ENCODE peak calls at places on chromosomes 16 and 17, in ten cellular contexts. One of them, this sample, is unnamed.

GRCh38 chr17:9290226-9290613 is 268.9 kb downstream of the NTN1 start:
- DNase-seq in cardiac muscle cell: no peak
- DNase-seq in astrocyte: no peak
- DNase-seq in AG10803: no peak
- DNase-seq in AG04449: no peak
- DNase-seq in mesothelial cell of epicardium: no peak
- DNase-seq in GM13977: no peak
- DNase-seq in fibroblast of the aortic adventitia: no peak
- DNase-seq in breast epithelium: no peak
- DNase-seq in GM12865: no peak
- DNase-seq in this sample: no peak

GRCh38 chr17:29291163-29291752 is 2.7 kb downstream of the NUFIP2 start:
- DNase-seq in breast epithelium: no peak
- DNase-seq in mesothelial cell of epicardium: no peak
- DNase-seq in fibroblast of the aortic adventitia: peak
- DNase-seq in GM12865: peak
- DNase-seq in AG10803: peak
- DNase-seq in AG04449: peak
- DNase-seq in astrocyte: peak
- DNase-seq in cardiac muscle cell: peak
- DNase-seq in GM13977: peak
- DNase-seq in this sample: peak

GRCh38 chr17:42287305-42288077 is 807 bp upstream of the STAT5A start:
- DNase-seq in mesothelial cell of epicardium: no peak
- DNase-seq in GM12865: peak
- DNase-seq in AG04449: no peak
- DNase-seq in cardiac muscle cell: peak
- DNase-seq in astrocyte: no peak
- DNase-seq in fibroblast of the aortic adventitia: peak
- DNase-seq in breast epithelium: no peak
- DNase-seq in GM13977: peak
- DNase-seq in AG10803: peak
- DNase-seq in this sample: no peak

GRCh38 chr17:40218740-40219072 is 398 bp upstream of the WIPF2 start:
- DNase-seq in AG10803: peak
- DNase-seq in AG04449: no peak
- DNase-seq in astrocyte: peak
- DNase-seq in cardiac muscle cell: peak
- DNase-seq in GM13977: peak
- DNase-seq in GM12865: peak
- DNase-seq in fibroblast of the aortic adventitia: peak
- DNase-seq in breast epithelium: no peak
- DNase-seq in mesothelial cell of epicardium: peak
- DNase-seq in this sample: peak

GRCh38 chr16:81520560-81521135 is 76.0 kb downstream of the CMIP start:
- DNase-seq in GM12865: no peak
- DNase-seq in AG04449: no peak
- DNase-seq in GM13977: no peak
- DNase-seq in fibroblast of the aortic adventitia: no peak
- DNase-seq in breast epithelium: no peak
- DNase-seq in mesothelial cell of epicardium: no peak
- DNase-seq in cardiac muscle cell: no peak
- DNase-seq in astrocyte: no peak
- DNase-seq in AG10803: no peak
- DNase-seq in this sample: no peak

GRCh38 chr16:74726736-74727135 is 26.1 kb upstream of the MLKL start:
- DNase-seq in fibroblast of the aortic adventitia: no peak
- DNase-seq in astrocyte: no peak
- DNase-seq in mesothelial cell of epicardium: no peak
- DNase-seq in AG04449: no peak
- DNase-seq in GM13977: no peak
- DNase-seq in cardiac muscle cell: no peak
- DNase-seq in breast epithelium: no peak
- DNase-seq in AG10803: no peak
- DNase-seq in GM12865: peak
- DNase-seq in this sample: no peak

GRCh38 chr17:8275421-8276290 is 12.8 kb upstream of the RANGRF start:
- DNase-seq in mesothelial cell of epicardium: no peak
- DNase-seq in astrocyte: no peak
- DNase-seq in GM12865: no peak
- DNase-seq in fibroblast of the aortic adventitia: no peak
- DNase-seq in AG04449: no peak
- DNase-seq in breast epithelium: no peak
- DNase-seq in cardiac muscle cell: no peak
- DNase-seq in GM13977: no peak
- DNase-seq in AG10803: no peak
- DNase-seq in this sample: no peak

GRCh38 chr17:1001640-1002411 is 4.9 kb downstream of the TIMM22 start:
- DNase-seq in cardiac muscle cell: peak
- DNase-seq in mesothelial cell of epicardium: no peak
- DNase-seq in AG04449: no peak
- DNase-seq in astrocyte: peak
- DNase-seq in AG10803: peak
- DNase-seq in fibroblast of the aortic adventitia: peak
- DNase-seq in GM12865: no peak
- DNase-seq in GM13977: no peak
- DNase-seq in breast epithelium: no peak
- DNase-seq in this sample: peak

GRCh38 chr17:36743130-36743529 is 141.7 kb downstream of the MRM1 start:
- DNase-seq in mesothelial cell of epicardium: no peak
- DNase-seq in AG04449: no peak
- DNase-seq in astrocyte: no peak
- DNase-seq in GM13977: no peak
- DNase-seq in GM12865: no peak
- DNase-seq in cardiac muscle cell: no peak
- DNase-seq in breast epithelium: no peak
- DNase-seq in AG10803: no peak
- DNase-seq in fibroblast of the aortic adventitia: no peak
- DNase-seq in this sample: no peak

GRCh38 chr17:40632206-40632605 is 15.4 kb downstream of the SMARCE1 start:
- DNase-seq in mesothelial cell of epicardium: no peak
- DNase-seq in GM13977: no peak
- DNase-seq in AG10803: no peak
- DNase-seq in AG04449: no peak
- DNase-seq in astrocyte: no peak
- DNase-seq in fibroblast of the aortic adventitia: no peak
- DNase-seq in GM12865: no peak
- DNase-seq in cardiac muscle cell: no peak
- DNase-seq in breast epithelium: no peak
- DNase-seq in this sample: no peak

GRCh38 chr17:49980703-49981197 is 11.8 kb downstream of the DLX4 start:
- DNase-seq in fibroblast of the aortic adventitia: no peak
- DNase-seq in breast epithelium: no peak
- DNase-seq in astrocyte: no peak
- DNase-seq in GM13977: no peak
- DNase-seq in cardiac muscle cell: no peak
- DNase-seq in GM12865: no peak
- DNase-seq in AG04449: no peak
- DNase-seq in mesothelial cell of epicardium: no peak
- DNase-seq in AG10803: no peak
- DNase-seq in this sample: no peak

GRCh38 chr17:80949451-80950421 is 41.9 kb upstream of the CHMP6 start:
- DNase-seq in GM12865: no peak
- DNase-seq in GM13977: no peak
- DNase-seq in mesothelial cell of epicardium: peak
- DNase-seq in fibroblast of the aortic adventitia: no peak
- DNase-seq in astrocyte: no peak
- DNase-seq in breast epithelium: no peak
- DNase-seq in AG10803: no peak
- DNase-seq in cardiac muscle cell: no peak
- DNase-seq in AG04449: no peak
- DNase-seq in this sample: no peak
- TF ChIP-seq CTCF in GM12865: no peak
- TF ChIP-seq CTCF in GM13977: no peak
- TF ChIP-seq CTCF in mesothelial cell of epicardium: no peak
- TF ChIP-seq CTCF in fibroblast of the aortic adventitia: no peak
- TF ChIP-seq CTCF in astrocyte: no peak
- TF ChIP-seq CTCF in breast epithelium: no peak
- TF ChIP-seq CTCF in AG10803: no peak
- TF ChIP-seq CTCF in cardiac muscle cell: no peak
- TF ChIP-seq CTCF in AG04449: no peak
- TF ChIP-seq CTCF in this sample: no peak

DNA sequence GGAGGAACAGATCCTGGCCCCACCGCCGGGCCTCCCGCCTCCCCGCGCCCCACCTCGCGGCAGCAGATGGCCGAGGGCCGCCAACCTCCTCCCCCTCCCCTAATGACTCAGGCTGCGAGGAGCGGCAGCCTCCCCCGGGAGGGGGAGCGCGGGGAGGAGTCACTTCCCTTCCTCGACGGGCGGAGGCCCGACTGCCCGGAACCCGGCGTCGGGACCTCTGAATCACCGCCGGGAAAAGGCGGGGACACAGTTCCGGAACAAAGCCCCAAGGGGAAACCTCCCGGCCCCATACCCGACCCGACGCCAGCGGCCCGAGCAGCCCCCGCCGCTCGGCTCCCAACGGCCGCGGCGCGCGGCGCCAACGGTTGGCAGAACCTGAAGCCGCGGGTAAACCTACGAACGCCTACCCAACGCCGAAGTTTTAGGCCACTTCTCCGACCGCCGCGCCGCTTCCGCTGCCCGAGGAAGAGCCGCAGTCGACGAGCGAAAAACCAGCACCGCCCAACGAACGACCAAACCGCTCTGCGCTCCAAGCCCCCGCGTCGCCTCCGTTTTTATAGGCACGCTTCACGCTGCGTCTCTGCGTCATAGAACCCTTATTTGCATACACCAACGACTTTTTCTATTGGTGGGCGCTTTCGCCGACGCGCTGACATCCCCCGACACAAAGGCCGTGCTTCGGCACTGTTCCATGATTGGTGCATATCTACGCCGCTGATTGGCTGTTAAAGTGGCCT is 5.2 kb upstream of the UNK start:
- DNase-seq in AG10803: peak
- DNase-seq in GM13977: peak
- DNase-seq in mesothelial cell of epicardium: peak
- DNase-seq in breast epithelium: peak
- DNase-seq in AG04449: peak
- DNase-seq in fibroblast of the aortic adventitia: peak
- DNase-seq in cardiac muscle cell: peak
- DNase-seq in astrocyte: peak
- DNase-seq in GM12865: peak
- DNase-seq in this sample: peak
- TF ChIP-seq CTCF in AG10803: no peak
- TF ChIP-seq CTCF in GM13977: no peak
- TF ChIP-seq CTCF in mesothelial cell of epicardium: no peak
- TF ChIP-seq CTCF in breast epithelium: no peak
- TF ChIP-seq CTCF in AG04449: no peak
- TF ChIP-seq CTCF in fibroblast of the aortic adventitia: no peak
- TF ChIP-seq CTCF in cardiac muscle cell: no peak
- TF ChIP-seq CTCF in astrocyte: no peak
- TF ChIP-seq CTCF in GM12865: no peak
- TF ChIP-seq CTCF in this sample: peak

DNA sequence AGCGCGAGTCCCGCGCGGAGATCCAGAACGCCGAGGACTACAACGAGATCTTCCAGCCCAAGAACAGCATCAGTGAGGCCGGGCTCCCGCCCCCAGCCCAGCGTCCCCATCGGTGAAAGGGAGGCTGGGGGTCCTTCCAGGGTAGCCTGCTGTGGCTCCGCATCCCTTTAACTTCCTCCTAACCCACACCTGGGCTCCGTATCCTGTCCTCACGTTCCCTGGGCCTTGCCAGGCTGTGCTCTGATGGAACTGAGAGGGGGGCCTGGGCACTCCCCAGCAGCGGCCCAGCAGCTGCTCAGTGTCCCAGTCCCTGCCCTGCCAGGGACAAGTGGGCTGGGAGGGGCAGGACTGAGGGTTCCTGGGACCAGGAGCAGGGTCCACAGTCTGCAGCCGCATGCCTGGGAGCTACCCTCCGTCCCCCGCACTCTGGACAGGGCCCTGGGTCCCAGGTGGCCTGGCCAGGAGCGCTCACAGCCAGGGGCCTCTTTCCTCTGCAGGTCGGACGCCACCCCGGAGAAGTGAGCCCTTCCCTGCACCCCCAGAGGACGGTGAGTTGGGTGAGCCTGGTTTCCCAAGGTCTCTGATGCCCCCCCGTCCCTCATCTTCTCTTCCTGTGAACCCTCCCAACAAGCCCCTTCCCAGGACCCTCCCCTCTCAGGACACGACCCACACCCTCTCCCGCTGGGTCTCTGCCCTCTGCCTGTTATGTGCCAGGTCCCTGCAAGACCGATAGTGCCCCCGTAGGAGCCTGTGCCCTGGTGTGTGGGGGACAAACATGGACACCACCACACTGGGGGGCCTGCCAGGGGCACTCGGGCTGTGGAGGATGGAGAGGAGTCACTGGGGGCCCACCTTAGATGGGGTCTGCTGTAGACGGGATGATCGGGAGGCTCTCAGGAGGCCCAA is 18.1 kb downstream of the KATNB1 start:
- DNase-seq in AG04449: no peak
- DNase-seq in AG10803: no peak
- DNase-seq in GM13977: no peak
- DNase-seq in breast epithelium: no peak
- DNase-seq in cardiac muscle cell: no peak
- DNase-seq in astrocyte: no peak
- DNase-seq in GM12865: no peak
- DNase-seq in mesothelial cell of epicardium: no peak
- DNase-seq in fibroblast of the aortic adventitia: no peak
- DNase-seq in this sample: no peak
- TF ChIP-seq CTCF in AG04449: no peak
- TF ChIP-seq CTCF in AG10803: no peak
- TF ChIP-seq CTCF in GM13977: no peak
- TF ChIP-seq CTCF in breast epithelium: no peak
- TF ChIP-seq CTCF in cardiac muscle cell: no peak
- TF ChIP-seq CTCF in astrocyte: no peak
- TF ChIP-seq CTCF in GM12865: no peak
- TF ChIP-seq CTCF in mesothelial cell of epicardium: no peak
- TF ChIP-seq CTCF in fibroblast of the aortic adventitia: no peak
- TF ChIP-seq CTCF in this sample: no peak

GRCh38 chr17:82820278-82821251 is 19.3 kb downstream of the ZNF750 start:
- DNase-seq in AG04449: no peak
- DNase-seq in GM12865: no peak
- DNase-seq in cardiac muscle cell: no peak
- DNase-seq in mesothelial cell of epicardium: no peak
- DNase-seq in fibroblast of the aortic adventitia: no peak
- DNase-seq in AG10803: no peak
- DNase-seq in breast epithelium: no peak
- DNase-seq in GM13977: no peak
- DNase-seq in astrocyte: no peak
- DNase-seq in this sample: no peak

GRCh38 chr17:82823004-82823403 is 16.8 kb downstream of the ZNF750 start:
- DNase-seq in GM12865: peak
- DNase-seq in mesothelial cell of epicardium: no peak
- DNase-seq in astrocyte: no peak
- DNase-seq in breast epithelium: no peak
- DNase-seq in AG10803: no peak
- DNase-seq in fibroblast of the aortic adventitia: no peak
- DNase-seq in GM13977: peak
- DNase-seq in cardiac muscle cell: no peak
- DNase-seq in AG04449: no peak
- DNase-seq in this sample: no peak

GRCh38 chr17:82819015-82819414 is 20.8 kb downstream of the ZNF750 start:
- DNase-seq in AG04449: no peak
- DNase-seq in breast epithelium: no peak
- DNase-seq in GM13977: no peak
- DNase-seq in cardiac muscle cell: no peak
- DNase-seq in fibroblast of the aortic adventitia: no peak
- DNase-seq in AG10803: no peak
- DNase-seq in mesothelial cell of epicardium: no peak
- DNase-seq in GM12865: no peak
- DNase-seq in astrocyte: no peak
- DNase-seq in this sample: no peak

GRCh38 chr17:82822281-82822680 is 17.5 kb downstream of the ZNF750 start:
- DNase-seq in cardiac muscle cell: no peak
- DNase-seq in fibroblast of the aortic adventitia: no peak
- DNase-seq in mesothelial cell of epicardium: no peak
- DNase-seq in breast epithelium: no peak
- DNase-seq in GM13977: no peak
- DNase-seq in AG10803: no peak
- DNase-seq in GM12865: no peak
- DNase-seq in AG04449: no peak
- DNase-seq in astrocyte: no peak
- DNase-seq in this sample: no peak

GRCh38 chr17:82821554-82821953 is 18.3 kb downstream of the ZNF750 start:
- DNase-seq in astrocyte: no peak
- DNase-seq in cardiac muscle cell: no peak
- DNase-seq in fibroblast of the aortic adventitia: no peak
- DNase-seq in AG04449: no peak
- DNase-seq in GM12865: no peak
- DNase-seq in mesothelial cell of epicardium: no peak
- DNase-seq in AG10803: no peak
- DNase-seq in breast epithelium: no peak
- DNase-seq in GM13977: no peak
- DNase-seq in this sample: no peak
- TF ChIP-seq CTCF in astrocyte: no peak
- TF ChIP-seq CTCF in cardiac muscle cell: no peak
- TF ChIP-seq CTCF in fibroblast of the aortic adventitia: no peak
- TF ChIP-seq CTCF in AG04449: no peak
- TF ChIP-seq CTCF in GM12865: no peak
- TF ChIP-seq CTCF in mesothelial cell of epicardium: no peak
- TF ChIP-seq CTCF in AG10803: no peak
- TF ChIP-seq CTCF in breast epithelium: no peak
- TF ChIP-seq CTCF in GM13977: no peak
- TF ChIP-seq CTCF in this sample: no peak